ENCODE peak calls at places on chromosome 2, in five cellular contexts. A is activated CD8-positive, alpha-beta T cell treated with anti-CD3 and anti-CD28 coated beads for 36 hours; H is activated CD8-positive, alpha-beta memory T cell treated with anti-CD3 and anti-CD28 coated beads for 1 hour; C is psoas muscle; O is M059J. T is an unnamed sample.

GRCh38 chr2:120994301-120994700 is 258.6 kb downstream of the GLI2 start:
- DNase-seq in A (no peak), H (no peak), C (no peak), O (no peak), T (no peak)

GRCh38 chr2:239762742-239763269 is 262.3 kb downstream of the NDUFA10 start:
- DNase-seq in A (no peak), H (no peak), C (no peak), O (peak), T (no peak)

GRCh38 chr2:24011278-24012104 is 1.6 kb downstream of the MFSD2B start:
- DNase-seq in A (no peak), H (no peak), C (no peak), O (no peak), T (no peak)

GRCh38 chr2:227630322-227630721 is 13.0 kb downstream of the SCYGR4 start:
- DNase-seq in A (no peak), H (no peak), C (no peak), O (no peak), T (no peak)

GRCh38 chr2:73931531-73932500 is 5.1 kb downstream of the DGUOK start:
- DNase-seq in A (peak), H (no peak), C (no peak), O (peak), T (peak)

GRCh38 chr2:233389601-233390125 is 35.4 kb downstream of the DGKD start:
- DNase-seq in A (no peak), H (no peak), C (no peak), O (no peak), T (no peak)

GRCh38 chr2:10439971-10440370 is 8.2 kb downstream of the ODC1 start:
- DNase-seq in A (no peak), H (no peak), C (no peak), O (no peak), T (no peak)

GRCh38 chr2:65366595-65367125 is 65.7 kb downstream of the SPRED2 start:
- DNase-seq in A (peak), H (no peak), C (no peak), O (peak), T (peak)

GRCh38 chr2:152613235-152613634 is 104.0 kb downstream of the PRPF40A start:
- DNase-seq in A (no peak), H (no peak), C (no peak), O (no peak), T (no peak)

GRCh38 chr2:71156531-71156930 is 26.1 kb downstream of the MPHOSPH10 start:
- DNase-seq in A (no peak), H (no peak), C (no peak), O (peak), T (no peak)

GRCh38 chr2:189147361-189147760 is 32.2 kb downstream of the COL5A2 start:
- DNase-seq in A (no peak), H (no peak), C (no peak), O (no peak), T (no peak)

GRCh38 chr2:225399509-225399908 is at the start of gene NYAP2:
- DNase-seq in A (no peak), H (no peak), C (no peak), O (no peak), T (no peak)

GRCh38 chr2:100902833-100903405 is 83.0 kb downstream of the NPAS2 start:
- DNase-seq in A (no peak), H (no peak), C (no peak), O (peak), T (peak)

GRCh38 chr2:116676776-116677175 is 1137.7 kb upstream of the DDX18 start:
- DNase-seq in A (no peak), H (no peak), C (no peak), O (no peak), T (no peak)

GRCh38 chr2:11784747-11785610 is 38.5 kb downstream of the LPIN1 start:
- DNase-seq in A (peak), H (peak), C (peak), O (no peak), T (peak)

GRCh38 chr2:234363011-234363487 is 133.8 kb downstream of the ARL4C start:
- DNase-seq in A (no peak), H (no peak), C (no peak), O (peak), T (peak)

GRCh38 chr2:217706095-217706494 is 296.7 kb downstream of the TNS1 start:
- DNase-seq in A (no peak), H (no peak), C (no peak), O (no peak), T (no peak)

GRCh38 chr2:99656938-99657337 is 167.1 kb upstream of the REV1 start:
- DNase-seq in A (no peak), H (no peak), C (no peak), O (no peak), T (no peak)

GRCh38 chr2:2183135-2183534 is 147.9 kb downstream of the MYT1L start:
- DNase-seq in A (no peak), H (no peak), C (no peak), O (no peak), T (no peak)

GRCh38 chr2:195532628-195533271 is 124.3 kb upstream of the SLC39A10 start:
- DNase-seq in A (peak), H (no peak), C (no peak), O (peak), T (no peak)

GRCh38 chr2:169452080-169452479 is 27.2 kb upstream of the BBS5 start:
- DNase-seq in A (no peak), H (no peak), C (no peak), O (peak), T (peak)

GRCh38 chr2:36277146-36277808 is 78.3 kb upstream of the CRIM1 start:
- DNase-seq in A (peak), H (no peak), C (no peak), O (peak), T (peak)

GRCh38 chr2:73112026-73112912 is 479 bp downstream of the RAB11FIP5 start:
- DNase-seq in A (peak), H (peak), C (peak), O (peak), T (peak)

GRCh38 chr2:36058076-36058475 is 297.5 kb upstream of the CRIM1 start:
- DNase-seq in A (no peak), H (no peak), C (no peak), O (no peak), T (no peak)

GRCh38 chr2:144875996-144876395 is 356.1 kb upstream of the ZEB2 start:
- DNase-seq in A (no peak), H (no peak), C (no peak), O (no peak), T (no peak)

GRCh38 chr2:75002007-75002406 is 43.6 kb downstream of the POLE4 start:
- DNase-seq in A (no peak), H (no peak), C (no peak), O (no peak), T (no peak)

GRCh38 chr2:160551259-160551658 is 57.7 kb upstream of the RBMS1 start:
- DNase-seq in A (no peak), H (no peak), C (no peak), O (no peak), T (no peak)

GRCh38 chr2:3456125-3456524 is 63.2 kb downstream of the ADI1 start:
- DNase-seq in A (no peak), H (no peak), C (no peak), O (no peak), T (no peak)

GRCh38 chr2:70514612-70515055 is 39.0 kb downstream of the TGFA start:
- DNase-seq in A (no peak), H (no peak), C (peak), O (no peak), T (peak)

GRCh38 chr2:124035001-124035400 is 9.9 kb downstream of the CNTNAP5 start:
- DNase-seq in A (no peak), H (no peak), C (no peak), O (peak), T (no peak)

GRCh38 chr2:67215214-67215613 is 181.9 kb upstream of the ETAA1 start:
- DNase-seq in A (no peak), H (no peak), C (no peak), O (peak), T (peak)

GRCh38 chr2:181112916-181113315 is 132.5 kb downstream of the UBE2E3 start:
- DNase-seq in A (no peak), H (no peak), C (no peak), O (no peak), T (no peak)

GRCh38 chr2:179460530-179460929 is 195.9 kb upstream of the SESTD1 start:
- DNase-seq in A (no peak), H (no peak), C (peak), O (peak), T (peak)

GRCh38 chr2:200736646-200737274 is 75.0 kb upstream of the BZW1 start:
- DNase-seq in A (no peak), H (no peak), C (no peak), O (no peak), T (no peak)

GRCh38 chr2:111176867-111177266 is 56.2 kb downstream of the BCL2L11 start:
- DNase-seq in A (no peak), H (no peak), C (no peak), O (no peak), T (no peak)

GRCh38 chr2:557635-558301 is 119.4 kb downstream of the TMEM18 start:
- DNase-seq in A (no peak), H (no peak), C (peak), O (no peak), T (peak)